ENCODE peak calls at places on chromosomes 4 and X, in six cellular contexts. Y is type B pancreatic cell; P is activated CD4-positive, CD25-positive, alpha-beta regulatory T cell; K is GM12865; H is HT-29; Z is T follicular helper cell. C is an unnamed sample.
A peak's percentile ranks its signal among the peaks of the same experiment; 100 is the strongest.

GRCh38 chr4:109803924-109804571 is 2.2 kb upstream of the CFI start:
- DNase-seq in P (no peak), K (peak; percentile 66), Y (no peak), Z (peak; percentile 3), H (peak; percentile 65), C (peak; percentile 53)

GRCh38 chr4:6627832-6628231 is 12.7 kb upstream of the MRFAP1 start:
- DNase-seq in H (no peak), P (no peak), K (no peak), Y (no peak), Z (no peak), C (no peak)

GRCh38 chrX:34381241-34381640 is 249.1 kb upstream of the FAM47A start:
- DNase-seq in H (no peak), K (no peak), Y (no peak), P (no peak), Z (no peak), C (no peak)

GRCh38 chrX:53284684-53285447 is 3.5 kb upstream of the IQSEC2 start:
- DNase-seq in K (peak; percentile 39), P (no peak), H (peak; percentile 85), Z (peak; percentile 24), Y (no peak), C (peak; percentile 34)

GRCh38 chr4:185600801-185601200 is 65.5 kb upstream of the PDLIM3 start:
- DNase-seq in Y (no peak), H (no peak), Z (no peak), K (no peak), P (no peak), C (no peak)

GRCh38 chrX:258291-259040 is 22.7 kb upstream of the PLCXD1 start:
- DNase-seq in Y (peak; percentile 55), P (no peak), H (no peak), Z (no peak), K (no peak), C (no peak)

GRCh38 chrX:38175140-38175539 is 45.5 kb downstream of the SRPX start:
- DNase-seq in H (peak; percentile 48), Y (no peak), P (no peak), K (peak; percentile 29), Z (no peak), C (peak; percentile 61)

GRCh38 chr4:14446311-14446710 is 556.0 kb upstream of the CPEB2 start:
- DNase-seq in Z (no peak), K (no peak), P (no peak), H (no peak), Y (no peak), C (no peak)

GRCh38 chrX:22534643-22535042 is 261.9 kb downstream of the CBLL2 start:
- DNase-seq in Z (no peak), H (no peak), Y (no peak), P (no peak), K (no peak), C (no peak)

GRCh38 chrX:129478516-129478915 is 44.8 kb downstream of the SMARCA1 start:
- DNase-seq in K (no peak), Y (no peak), Z (no peak), P (no peak), H (no peak), C (no peak)